ENCODE peak calls at places on chromosomes 2 and 18, in six cellular contexts. X, G, D, R, M and O are unnamed samples.

GRCh38 chr2:159226608-159227007 is 59.9 kb downstream of the WDSUB1 start:
- DNase-seq in R (no peak), M (no peak), G (no peak), X (no peak), D (no peak), O (no peak)

GRCh38 chr2:204871246-204871953 is 326.1 kb downstream of the PARD3B start:
- DNase-seq in G (peak), X (no peak), R (peak), M (no peak), D (no peak), O (peak)

GRCh38 chr18:78906066-78906465 is 73.6 kb upstream of the SALL3 start:
- DNase-seq in X (peak), R (no peak), G (no peak), M (no peak), D (no peak), O (no peak)

GRCh38 chr2:58899692-58900091 is 658.6 kb upstream of the FANCL start:
- DNase-seq in X (no peak), D (no peak), G (no peak), M (no peak), R (no peak), O (no peak)

GRCh38 chr2:5692561-5693287 is 540 bp downstream of the SOX11 start:
- DNase-seq in D (no peak), X (peak), M (peak), G (no peak), R (no peak), O (no peak)

GRCh38 chr18:77030201-77030600 is 102.4 kb downstream of the MBP start:
- DNase-seq in G (no peak), D (no peak), X (no peak), R (no peak), M (no peak), O (no peak)

GRCh38 chr2:14199040-14199439 is 433.5 kb upstream of the LRATD1 start:
- DNase-seq in M (no peak), D (no peak), G (no peak), R (no peak), X (no peak), O (no peak)

GRCh38 chr2:176178271-176178806 is 10.1 kb upstream of the HOXD1 start:
- DNase-seq in X (peak), M (no peak), R (no peak), G (peak), D (no peak), O (peak)

GRCh38 chr2:46657042-46657504 is 177.7 kb downstream of the TMEM247 start:
- DNase-seq in G (peak), D (peak), X (peak), R (peak), M (no peak), O (peak)

GRCh38 chr18:75923169-75923568 is 495.7 kb upstream of the SMIM21 start:
- DNase-seq in M (no peak), X (no peak), G (peak), D (no peak), R (peak), O (peak)

GRCh38 chr2:211486-212184 is 52.2 kb downstream of the SH3YL1 start:
- DNase-seq in X (no peak), M (no peak), D (no peak), G (no peak), R (no peak), O (no peak)

GRCh38 chr2:218953366-218953954 is 6.0 kb upstream of the CDK5R2 start:
- DNase-seq in D (no peak), R (no peak), G (no peak), X (peak), M (no peak), O (no peak)

GRCh38 chr2:130896813-130897212 is 60.1 kb downstream of the ARHGEF4 start:
- DNase-seq in G (no peak), X (peak), R (no peak), M (no peak), D (no peak), O (no peak)

GRCh38 chr2:2234398-2234797 is 96.7 kb downstream of the MYT1L start:
- DNase-seq in X (peak), M (no peak), D (no peak), G (no peak), R (no peak), O (no peak)

GRCh38 chr2:128347701-128348504 is 29.2 kb upstream of the HS6ST1 start:
- DNase-seq in M (peak), D (no peak), G (peak), R (peak), X (peak), O (peak)

GRCh38 chr2:43051316-43051715 is 175.1 kb downstream of the ZFP36L2 start:
- DNase-seq in D (no peak), X (no peak), G (peak), R (no peak), M (peak), O (peak)

GRCh38 chr18:54956506-54956905 is 2.8 kb downstream of the CCDC68 start:
- DNase-seq in R (no peak), M (no peak), X (no peak), D (no peak), G (no peak), O (no peak)

GRCh38 chr18:48848641-48849143 is 102.1 kb downstream of the SMAD7 start:
- DNase-seq in M (no peak), R (no peak), G (no peak), X (no peak), D (no peak), O (peak)

GRCh38 chr2:88810488-88810887 is 119.0 kb downstream of the RPIA start:
- DNase-seq in X (no peak), G (no peak), M (no peak), R (no peak), D (no peak), O (no peak)